ENCODE peak calls at places on chromosomes 16 and 17, in ten cellular contexts. Z, I, C, B, P, K, U, E, J and N are unnamed samples.

GRCh38 chr17:81735181-81736102 is 23.4 kb downstream of the SLC25A10 start:
- DNase-seq in P (no peak), K (peak; percentile 54), B (peak; percentile 33), Z (no peak), C (peak; percentile 63), J (no peak), U (peak; percentile 33), I (no peak), E (peak; percentile 14), N (peak; percentile 87)

GRCh38 chr16:89289428-89290395 is 72.2 kb downstream of the ZNF778 start:
- DNase-seq in J (peak; percentile 68), Z (peak; percentile 59), K (peak; percentile 81), I (peak; percentile 73), C (peak; percentile 83), B (peak; percentile 83), P (no peak), U (peak; percentile 57), E (peak; percentile 74), N (peak; percentile 92)

GRCh38 chr16:68074850-68075249 is 10.3 kb upstream of the NFATC3 start:
- DNase-seq in Z (no peak), U (no peak), I (no peak), P (no peak), C (peak; percentile 53), B (no peak), K (peak; percentile 68), E (no peak), J (no peak), N (peak; percentile 95)

GRCh38 chr17:27577124-27577761 is 53.7 kb upstream of the LGALS9 start:
- DNase-seq in P (no peak), Z (no peak), J (peak; percentile 90), U (peak; percentile 82), K (no peak), I (no peak), B (peak; percentile 74), E (peak; percentile 67), C (no peak), N (no peak)

GRCh38 chr17:17609121-17609520 is 17.6 kb upstream of the PEMT start:
- DNase-seq in E (no peak), J (no peak), C (no peak), U (no peak), Z (no peak), B (no peak), I (peak; percentile 51), K (no peak), P (no peak), N (no peak)

GRCh38 chr17:3603119-3603869 is 5.9 kb downstream of the TRPV1 start:
- DNase-seq in C (no peak), I (no peak), K (no peak), J (no peak), B (no peak), U (peak; percentile 84), Z (no peak), E (no peak), P (no peak), N (no peak)

GRCh38 chr17:74649909-74650308 is 26.4 kb upstream of the CD300E start:
- DNase-seq in B (no peak), C (no peak), U (no peak), K (no peak), E (no peak), P (no peak), I (no peak), J (no peak), Z (no peak), N (no peak)

GRCh38 chr16:50245417-50246298 is 20.7 kb upstream of the ADCY7 start:
- DNase-seq in U (peak; percentile 45), J (peak; percentile 43), Z (peak; percentile 31), B (peak; percentile 40), P (no peak), K (peak; percentile 68), E (peak; percentile 46), I (peak; percentile 83), C (peak; percentile 55), N (peak; percentile 91)

GRCh38 chr16:1918312-1918889 is at the start of gene HS3ST6:
- DNase-seq in U (no peak), Z (no peak), J (no peak), K (no peak), B (no peak), E (no peak), I (no peak), P (no peak), C (no peak), N (no peak)

GRCh38 chr16:1919680-1919998 is 1.4 kb upstream of the HS3ST6 start:
- DNase-seq in P (no peak), J (no peak), K (no peak), B (no peak), U (no peak), I (no peak), E (no peak), C (no peak), Z (no peak), N (no peak)

GRCh38 chr16:1920727-1921155 is 2.5 kb upstream of the HS3ST6 start:
- DNase-seq in U (no peak), K (peak; percentile 61), B (peak; percentile 41), J (no peak), P (no peak), E (no peak), Z (no peak), I (peak; percentile 53), C (peak; percentile 64), N (no peak)

GRCh38 chr16:1917665-1918111 is 527 bp downstream of the HS3ST6 start:
- DNase-seq in K (no peak), P (no peak), Z (no peak), J (no peak), E (no peak), B (no peak), C (no peak), I (no peak), U (no peak), N (no peak)

DNA sequence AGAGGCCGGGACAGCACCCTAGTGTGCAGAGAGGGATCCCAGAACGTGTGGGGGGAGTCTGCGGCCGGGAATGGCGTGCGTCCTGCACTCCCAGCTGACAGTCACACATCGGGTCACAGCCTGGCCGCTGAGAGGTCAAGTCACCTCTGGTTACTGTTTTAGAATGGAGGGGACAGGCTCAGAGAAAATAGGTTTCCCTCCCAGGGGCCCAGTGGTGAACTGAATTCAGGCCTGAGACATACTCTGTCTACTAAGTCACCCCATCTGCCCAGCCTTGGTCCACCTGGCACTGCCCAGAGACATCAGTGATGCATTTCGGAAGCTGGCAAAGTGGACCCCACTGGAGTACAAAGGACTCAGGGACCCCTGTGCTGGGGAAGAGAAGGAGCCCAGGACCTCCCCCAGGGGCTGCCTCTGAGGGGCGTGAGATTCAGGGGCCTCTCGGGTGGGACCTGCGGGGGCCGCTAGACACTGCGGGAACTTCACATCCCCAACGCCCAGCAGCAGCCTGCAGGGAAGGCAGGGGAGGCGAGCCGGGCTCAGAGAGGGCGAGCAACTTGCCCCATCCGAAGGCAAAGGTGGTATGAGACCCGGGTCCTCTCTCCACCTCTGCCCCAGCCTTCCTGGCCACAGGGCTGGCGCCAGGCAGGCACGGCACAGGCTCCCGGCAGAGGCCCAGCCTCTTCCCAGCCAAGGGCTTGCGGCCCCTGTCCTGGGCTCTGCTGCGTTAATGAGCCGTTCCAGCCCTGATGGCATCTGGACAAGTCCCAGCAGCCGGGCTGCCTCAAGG is 870 bp upstream of the HS3ST6 start:
- DNase-seq in U (no peak), K (no peak), Z (no peak), P (no peak), E (no peak), J (no peak), B (no peak), I (no peak), C (no peak), N (no peak)
- H3K4me3 ChIP-seq in U (no peak overlapping the region), K (no peak overlapping the region), Z (no peak overlapping the region), P (no peak overlapping the region), E (no peak overlapping the region), J (no peak overlapping the region), B (no peak overlapping the region), I (peak overlapping the region; percentile 49), C (peak overlapping the region; percentile 19), N (no peak overlapping the region)

GRCh38 chr16:31186176-31186575 is 6.2 kb downstream of the FUS start:
- DNase-seq in J (no peak), U (no peak), B (no peak), K (no peak), Z (no peak), P (no peak), C (no peak), I (no peak), E (no peak), N (peak; percentile 4)
- H3K27ac ChIP-seq in J (no peak overlapping the region), U (no peak overlapping the region), B (no peak overlapping the region), K (no peak overlapping the region), Z (no peak overlapping the region), P (no peak overlapping the region), C (no peak overlapping the region), I (no peak overlapping the region), E (no peak overlapping the region), N (peak overlapping the region; percentile 60)

GRCh38 chr17:77303620-77304019 is 162.9 kb downstream of the SEC14L1 start:
- DNase-seq in E (no peak), K (no peak), C (no peak), B (no peak), J (no peak), I (no peak), U (peak; percentile 49), Z (no peak), P (no peak), N (no peak)
- TF ChIP-seq POLR2A in E (no peak), K (no peak), C (no peak), B (no peak), J (no peak), I (no peak), U (no peak), Z (no peak), P (no peak), N (no peak)

GRCh38 chr17:35350493-35350892 is 22.9 kb downstream of the SLFN11 start:
- DNase-seq in K (no peak), E (no peak), I (no peak), U (no peak), C (no peak), Z (no peak), J (no peak), B (no peak), P (no peak), N (no peak)

GRCh38 chr17:35342207-35342744 is 31.1 kb downstream of the SLFN11 start:
- DNase-seq in K (no peak), B (no peak), E (no peak), I (no peak), J (no peak), C (no peak), P (no peak), Z (no peak), U (no peak), N (no peak)

GRCh38 chr17:35344262-35344661 is 29.2 kb downstream of the SLFN11 start:
- DNase-seq in I (no peak), E (no peak), C (no peak), P (no peak), U (no peak), K (no peak), J (no peak), Z (no peak), B (no peak), N (no peak)

GRCh38 chr17:35345445-35345925 is 27.9 kb downstream of the SLFN11 start:
- DNase-seq in Z (no peak), K (no peak), C (no peak), P (no peak), U (no peak), B (no peak), J (no peak), I (no peak), E (no peak), N (no peak)

DNA sequence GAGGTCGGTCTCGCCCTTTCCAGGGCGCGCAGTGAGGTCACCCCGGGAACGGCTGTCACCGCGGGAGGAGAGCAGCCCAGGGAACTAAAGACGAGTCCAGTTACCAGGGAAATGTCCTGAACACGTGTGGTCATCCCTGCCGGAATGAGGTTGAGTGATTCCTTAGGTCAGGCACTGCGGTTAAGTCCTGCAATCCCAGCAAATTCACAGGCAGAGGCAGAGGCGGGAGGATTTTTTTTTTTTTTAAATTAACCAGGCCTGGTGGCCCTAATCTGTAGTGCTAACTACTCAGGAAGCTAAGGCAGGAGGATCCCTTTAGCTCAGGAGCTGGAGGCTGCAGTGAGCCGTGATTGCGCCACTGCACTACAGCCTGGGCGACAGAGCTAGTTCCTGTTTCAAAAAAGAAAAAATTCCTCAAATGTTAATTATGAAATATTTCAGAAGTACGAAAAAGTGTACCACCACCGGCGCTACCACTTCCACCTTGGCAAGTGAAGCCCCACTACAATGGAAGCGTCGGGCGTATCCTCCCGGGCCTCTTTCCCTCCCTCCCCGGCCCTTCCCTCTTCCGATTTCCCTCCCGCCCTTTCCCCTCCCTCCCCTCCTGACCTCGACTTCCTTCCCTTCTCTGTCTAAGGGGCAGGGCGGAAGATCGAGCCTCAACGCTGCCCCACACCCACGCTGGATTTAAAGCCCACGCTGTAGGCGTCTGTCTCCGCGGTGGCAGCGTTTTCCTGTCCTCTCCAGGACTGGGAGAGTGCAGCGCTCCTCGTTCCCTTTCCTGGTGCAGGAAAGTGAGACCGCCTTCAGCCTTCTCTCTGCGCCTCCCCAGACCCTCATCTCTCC is 27.3 kb downstream of the SLFN11 start:
- DNase-seq in K (peak; percentile 54), Z (peak; percentile 89), B (peak; percentile 65), C (peak; percentile 30), E (peak; percentile 23), P (peak; percentile 69), U (peak; percentile 53), J (peak; percentile 58), I (no peak), N (peak; percentile 89)
- H3K4me3 ChIP-seq in K (no peak overlapping the region), Z (peak overlapping the region; percentile 51), B (no peak overlapping the region), C (peak overlapping the region; percentile 48), E (peak overlapping the region; percentile 18), P (peak overlapping the region; percentile 30), U (peak overlapping the region; percentile 40), J (peak overlapping the region; percentile 52), I (no peak overlapping the region), N (peak overlapping the region; percentile 48)